ENCODE peak calls at places on chromosomes 7 and 10, in four cellular contexts. D is adrenal gland, I is ovary, F is RWPE2. B is an unnamed sample. For H3K9me3, the result is how much of the 10 kb centered on the place peaks cover.

GRCh38 chr7:70470751-70471150 is 661.2 kb upstream of the GALNT17 start:
- DNase-seq in D (no peak), I (no peak), F (no peak), B (no peak)

GRCh38 chr10:57788117-57788516 is 479.6 kb downstream of the IPMK start:
- DNase-seq in D (no peak), I (no peak), F (no peak), B (no peak)

GRCh38 chr7:120052884-120053382 is 220.0 kb upstream of the KCND2 start:
- DNase-seq in D (peak), I (peak), F (peak), B (peak)

GRCh38 chr10:83648184-83648583 is 491.1 kb upstream of the GHITM start:
- DNase-seq in D (no peak), I (no peak), F (no peak), B (no peak)

GRCh38 chr10:126434235-126434634 is 46.0 kb upstream of the ADAM12 start:
- DNase-seq in D (no peak), I (no peak), F (no peak), B (no peak)

GRCh38 chr10:121195524-121195910 is 344.4 kb downstream of the WDR11 start:
- DNase-seq in D (no peak), I (no peak), F (no peak), B (no peak)

GRCh38 chr7:28458732-28459131 is 46.4 kb downstream of the CREB5 start:
- DNase-seq in D (no peak), I (no peak), F (no peak), B (no peak)

GRCh38 chr10:22343761-22344160 is 1.5 kb upstream of the SPAG6 start:
- DNase-seq in D (no peak), I (no peak), F (no peak), B (no peak)

GRCh38 chr10:78703581-78703980 is 365.2 kb upstream of the ZMIZ1 start:
- DNase-seq in D (no peak), I (no peak), F (no peak), B (no peak)

GRCh38 chr7:74023037-74023436 is 4.9 kb upstream of the ELN start:
- DNase-seq in D (peak), I (no peak), F (peak), B (peak)

GRCh38 chr10:3803884-3804741 is 19.1 kb upstream of the KLF6 start:
- DNase-seq in D (no peak), I (no peak), F (no peak), B (no peak)

GRCh38 chr10:110077436-110078120 is 69.8 kb downstream of the ADD3 start:
- DNase-seq in D (no peak), I (no peak), F (no peak), B (no peak)

GRCh38 chr7:149321978-149322541 is 60.1 kb downstream of the ZNF783 start:
- DNase-seq in D (no peak), I (no peak), F (no peak), B (no peak)

GRCh38 chr10:106577756-106578155 is 586.8 kb downstream of the SORCS1 start:
- DNase-seq in D (no peak), I (no peak), F (no peak), B (no peak)

GRCh38 chr10:108064856-108065255 is 900.4 kb upstream of the SORCS1 start:
- DNase-seq in D (no peak), I (no peak), F (no peak), B (no peak)

GRCh38 chr10:64060389-64060788 is 539.2 kb downstream of the REEP3 start:
- DNase-seq in D (no peak), I (no peak), F (no peak), B (no peak)

GRCh38 chr7:100567751-100568175 is 5.9 kb downstream of the SAP25 start:
- DNase-seq in D (peak), I (no peak), F (no peak), B (no peak)

GRCh38 chr10:92931597-92931996 is 83.3 kb downstream of the EXOC6 start:
- DNase-seq in D (no peak), I (no peak), F (no peak), B (no peak)

GRCh38 chr7:75650062-75650461 is 88.7 kb downstream of the HIP1 start:
- DNase-seq in D (peak), I (no peak), F (no peak), B (no peak)

GRCh38 chr10:15439381-15439837 is 68.3 kb upstream of the FAM171A1 start:
- DNase-seq in D (peak), I (peak), F (no peak), B (peak)

GRCh38 chr7:70372768-70373241 is 759.1 kb upstream of the GALNT17 start:
- DNase-seq in D (no peak), I (no peak), F (no peak), B (no peak)

GRCh38 chr7:98185101-98185500 is 26.1 kb upstream of the BHLHA15 start:
- DNase-seq in D (no peak), I (no peak), F (no peak), B (no peak)

GRCh38 chr10:71966046-71967004 is 2.1 kb downstream of the CHST3 start:
- DNase-seq in D (peak), I (no peak), F (no peak), B (no peak)

GRCh38 chr7:107939472-107940145 is 48.6 kb downstream of the DLD start:
- DNase-seq in D (peak), I (peak), F (no peak), B (peak)

GRCh38 chr10:74206727-74207126 is 55.7 kb downstream of the ADK start:
- DNase-seq in D (no peak), I (no peak), F (no peak), B (no peak)

GRCh38 chr7:138065827-138066226 is 10.4 kb upstream of the AKR1D1 start:
- DNase-seq in D (no peak), I (no peak), F (no peak), B (no peak)

GRCh38 chr7:94374231-94374630 is 20.5 kb upstream of the COL1A2 start:
- DNase-seq in D (peak), I (peak), F (no peak), B (peak)

GRCh38 chr7:155508372-155509024 is 37.9 kb downstream of the CNPY1 start:
- DNase-seq in D (no peak), I (no peak), F (no peak), B (no peak)

GRCh38 chr10:75404335-75405200 is 3.0 kb upstream of the ZNF503 start:
- DNase-seq in D (peak), I (peak), F (no peak), B (no peak)

GRCh38 chr10:75402486-75403143 is 1.1 kb upstream of the ZNF503 start:
- DNase-seq in D (peak), I (peak), F (no peak), B (peak)

GRCh38 chr10:75401569-75402485 is at the start of gene ZNF503:
- DNase-seq in D (peak), I (peak), F (peak), B (peak)

GRCh38 chr10:75404023-75404334 is 2.4 kb upstream of the ZNF503 start:
- DNase-seq in D (no peak), I (no peak), F (no peak), B (no peak)

DNA sequence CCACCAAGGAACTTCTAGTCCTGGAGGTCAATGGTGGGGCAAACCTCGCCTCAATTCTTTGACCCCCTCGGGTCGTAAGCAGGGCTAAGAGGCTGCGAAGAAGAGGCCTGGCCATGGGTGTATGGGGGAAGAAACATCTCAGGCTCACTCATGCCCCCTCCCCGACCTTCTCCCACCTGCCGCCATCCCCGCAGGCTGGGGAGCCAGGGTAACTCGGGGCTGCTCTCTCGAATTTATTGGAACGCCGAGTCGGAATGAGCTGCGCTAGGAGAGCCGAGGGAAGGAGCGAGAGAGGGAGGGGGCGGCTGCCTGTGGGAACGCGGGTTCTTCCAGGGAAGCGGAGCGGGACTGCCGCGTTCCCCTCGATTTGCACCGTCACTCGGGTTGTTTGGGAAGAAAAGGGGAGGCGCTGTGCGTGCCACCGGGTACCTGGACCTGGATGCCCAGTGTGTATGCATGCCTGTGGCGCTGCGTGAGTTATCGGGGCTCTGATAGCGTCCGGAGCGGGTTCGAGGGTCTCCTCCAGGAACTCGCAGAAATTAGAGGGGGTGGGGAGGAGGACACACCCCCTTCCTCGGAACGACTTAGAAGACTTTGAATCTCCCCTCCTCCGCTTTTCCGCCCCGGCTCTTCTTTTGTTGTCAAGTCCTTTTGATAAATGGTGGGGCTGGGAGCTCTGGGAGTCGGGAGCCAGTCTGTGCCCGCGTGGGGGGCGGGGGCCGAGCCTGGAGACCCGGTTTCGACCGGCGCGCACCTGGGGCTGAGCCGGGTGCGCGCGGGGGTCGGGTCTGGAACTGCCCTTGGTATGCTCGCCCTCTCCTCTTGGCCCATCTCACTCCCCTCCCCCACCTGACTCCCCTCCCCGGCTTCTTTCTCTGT is 1.8 kb upstream of the ZNF503 start:
- DNase-seq in D (peak), I (peak), F (no peak), B (peak)
- H3K4me3 ChIP-seq in D (peak), I (peak), F (peak), B (peak)

DNA sequence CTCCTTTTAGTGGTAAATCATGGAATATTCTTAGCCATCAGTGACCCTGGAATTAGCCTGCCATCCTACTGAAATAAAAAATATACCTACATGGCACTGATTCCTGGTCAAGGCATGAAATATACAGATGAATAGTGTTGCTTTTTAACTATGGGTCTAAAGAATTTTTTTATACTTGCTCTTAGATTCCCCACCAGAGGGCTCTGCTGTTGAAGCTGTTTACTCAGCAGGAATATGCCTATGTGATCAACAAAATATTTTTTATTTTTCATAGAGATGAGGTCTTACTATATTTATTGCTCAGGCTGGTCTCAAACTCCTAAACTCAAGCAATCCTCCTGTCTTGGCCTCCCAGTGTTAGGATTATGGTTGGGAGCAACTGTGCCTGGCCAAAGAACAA is 13.5 kb downstream of the ZC3HC1 start:
- DNase-seq in D (no peak), I (no peak), F (no peak), B (no peak)
- TF ChIP-seq CTCF in D (no peak), I (no peak), F (peak), B (no peak)

GRCh38 chr7:1632506-1632905 is 37.6 kb upstream of the ELFN1 start:
- DNase-seq in D (no peak), I (no peak), F (no peak), B (no peak)

GRCh38 chr7:1635401-1635800 is 34.7 kb upstream of the ELFN1 start:
- DNase-seq in D (no peak), I (no peak), F (no peak), B (no peak)

GRCh38 chr7:1637155-1637554 is 32.9 kb upstream of the ELFN1 start:
- DNase-seq in D (no peak), I (no peak), F (no peak), B (no peak)

GRCh38 chr7:1630700-1631336 is 39.3 kb upstream of the ELFN1 start:
- DNase-seq in D (no peak), I (no peak), F (no peak), B (no peak)

GRCh38 chr7:1632916-1633785 is 36.9 kb upstream of the ELFN1 start:
- DNase-seq in D (no peak), I (no peak), F (no peak), B (no peak)
- H3K9me3 ChIP-seq in D (under half), I (under half), F (under half), B (under half)

GRCh38 chr7:79953130-79953529 is 181.5 kb upstream of the GNAI1 start:
- DNase-seq in D (no peak), I (no peak), F (no peak), B (no peak)
- H3K4me3 ChIP-seq in D (no peak), I (no peak), F (no peak), B (no peak)

GRCh38 chr10:12238821-12239220 is 42.8 kb downstream of the CDC123 start:
- DNase-seq in D (no peak), I (no peak), F (no peak), B (no peak)

GRCh38 chr10:12235116-12235694 is 39.2 kb downstream of the CDC123 start:
- DNase-seq in D (no peak), I (no peak), F (no peak), B (no peak)

GRCh38 chr10:12237265-12238220 is 41.6 kb downstream of the CDC123 start:
- DNase-seq in D (no peak), I (no peak), F (no peak), B (no peak)

GRCh38 chr10:12235796-12236195 is 39.8 kb downstream of the CDC123 start:
- DNase-seq in D (no peak), I (no peak), F (no peak), B (no peak)
- TF ChIP-seq CTCF in D (no peak), I (no peak), F (no peak), B (no peak)

DNA sequence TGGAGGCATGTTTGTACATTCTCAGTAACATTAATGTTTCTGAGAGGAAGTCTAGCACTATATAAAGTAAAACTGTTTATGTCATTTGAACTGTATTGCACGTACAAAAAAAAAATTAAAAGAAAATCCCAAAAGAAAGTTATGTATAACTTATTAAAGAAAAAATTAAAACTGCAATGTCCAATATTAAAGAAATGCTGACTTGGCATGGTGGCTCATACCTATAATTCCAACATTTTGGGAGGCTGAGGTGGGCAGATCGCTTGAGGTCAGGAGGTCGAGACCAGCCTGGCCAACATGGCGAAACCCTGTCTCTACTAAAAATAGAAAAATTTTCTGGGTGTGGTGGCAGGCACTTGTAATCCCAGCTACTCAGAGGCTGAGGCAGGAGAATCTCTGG is 178.7 kb upstream of the VIPR2 start:
- DNase-seq in D (no peak), I (no peak), F (no peak), B (no peak)
- H3K9me3 ChIP-seq in D (under half), I (under half), F (under half), B (under half)

GRCh38 chr10:24718031-24718855 is 5.4 kb downstream of the ARHGAP21 start:
- DNase-seq in D (no peak), I (no peak), F (no peak), B (no peak)
- H3K4me3 ChIP-seq in D (peak), I (no peak), F (no peak), B (no peak)